ENCODE peak calls at places on chromosomes 3 and 15, in five cellular contexts. E is HCT116, Y is osteoblast, U is GM23248, F is Karpas-422. V is an unnamed sample.
A peak's percentile ranks its signal among the peaks of the same experiment; 100 is the strongest.

GRCh38 chr3:12353796-12354505 is 65.1 kb downstream of the PPARG start:
- DNase-seq in U (peak; percentile 62), E (no peak), Y (no peak), F (no peak), V (no peak)

GRCh38 chr15:42511010-42511396 is 15.6 kb downstream of the SNAP23 start:
- DNase-seq in Y (no peak), F (peak; percentile 40), U (peak; percentile 80), E (no peak), V (peak; percentile 79)

GRCh38 chr3:178255315-178255714 is 280.9 kb upstream of the KCNMB2 start:
- DNase-seq in F (no peak), Y (no peak), U (peak; percentile 8), E (no peak), V (peak; percentile 78)

GRCh38 chr3:19147905-19148767 is at the start of gene KCNH8:
- DNase-seq in E (no peak), U (no peak), F (no peak), Y (peak; percentile 48), V (no peak)

GRCh38 chr3:71873093-71873611 is 88.2 kb upstream of the PROK2 start:
- DNase-seq in F (no peak), U (no peak), Y (no peak), E (no peak), V (no peak)

GRCh38 chr3:136105044-136105443 is 91.1 kb downstream of the MSL2 start:
- DNase-seq in E (no peak), F (no peak), Y (no peak), U (no peak), V (no peak)

GRCh38 chr3:14228611-14229470 is 50.2 kb downstream of the LSM3 start:
- DNase-seq in E (no peak), U (no peak), F (peak; percentile 45), Y (no peak), V (no peak)

GRCh38 chr15:32657198-32657886 is 15.8 kb downstream of the SCG5 start:
- DNase-seq in U (no peak), E (no peak), Y (peak; percentile 63), F (no peak), V (no peak)

GRCh38 chr15:92711457-92711831 is 55.9 kb upstream of the FAM174B start:
- DNase-seq in Y (no peak), U (no peak), F (no peak), E (no peak), V (no peak)

GRCh38 chr3:9141903-9142302 is 107.5 kb downstream of the SRGAP3 start:
- DNase-seq in U (no peak), Y (no peak), E (no peak), F (no peak), V (peak; percentile 20)

GRCh38 chr15:25186906-25187645 is 232.3 kb downstream of the SNRPN start:
- DNase-seq in E (no peak), F (no peak), Y (peak; percentile 79), U (no peak), V (no peak)

GRCh38 chr3:167705840-167706239 is 28.9 kb downstream of the PDCD10 start:
- DNase-seq in U (peak; percentile 5), F (no peak), E (no peak), Y (no peak), V (peak; percentile 38)

GRCh38 chr3:71926690-71927089 is 141.7 kb upstream of the PROK2 start:
- DNase-seq in E (no peak), U (no peak), Y (no peak), F (peak; percentile 67), V (no peak)

GRCh38 chr15:85542895-85543331 is 162.5 kb downstream of the AKAP13 start:
- DNase-seq in Y (no peak), U (peak; percentile 7), F (peak; percentile 59), E (no peak), V (no peak)

GRCh38 chr15:85543741-85544155 is 163.3 kb downstream of the AKAP13 start:
- DNase-seq in U (no peak), E (no peak), F (no peak), Y (no peak), V (no peak)

GRCh38 chr15:85542488-85542887 is 162.1 kb downstream of the AKAP13 start:
- DNase-seq in F (no peak), Y (no peak), E (no peak), U (no peak), V (no peak)

GRCh38 chr15:85545185-85545584 is 164.8 kb downstream of the AKAP13 start:
- DNase-seq in U (peak; percentile 18), F (no peak), E (no peak), Y (no peak), V (no peak)

DNA sequence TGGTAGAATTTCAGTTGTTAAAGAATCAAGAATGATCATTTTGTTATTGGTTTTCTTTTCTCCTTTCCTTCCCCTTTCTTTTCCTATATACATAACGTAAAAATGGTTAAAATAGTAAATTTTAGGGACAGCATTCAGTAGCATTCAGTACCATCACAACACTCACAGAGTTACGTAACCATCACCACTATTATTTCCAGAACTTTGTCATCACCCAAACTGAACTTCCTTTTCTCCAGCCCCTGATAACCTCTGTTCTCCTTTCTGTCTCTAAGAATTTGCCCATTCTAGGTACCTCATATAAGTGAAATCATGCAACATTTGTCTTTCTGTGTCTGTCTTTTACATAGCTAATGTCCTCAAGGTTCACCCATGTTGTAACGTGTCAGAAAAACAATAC is 165.4 kb downstream of the AKAP13 start:
- DNase-seq in Y (no peak), F (no peak), U (no peak), E (no peak), V (no peak)
- H3K4me3 ChIP-seq in Y (no peak overlapping the region), F (no peak overlapping the region), U (no peak overlapping the region), E (no peak overlapping the region), V (no peak overlapping the region)

GRCh38 chr15:66014022-66014421 is 144.7 kb downstream of the RAB11A start:
- DNase-seq in U (no peak), E (no peak), Y (no peak), F (no peak), V (no peak)

GRCh38 chr15:66004618-66005262 is 135.4 kb downstream of the RAB11A start:
- DNase-seq in U (peak; percentile 54), Y (no peak), F (peak; percentile 71), E (no peak), V (peak; percentile 12)

GRCh38 chr15:66007663-66008262 is 138.5 kb downstream of the RAB11A start:
- DNase-seq in F (peak; percentile 77), E (no peak), U (no peak), Y (no peak), V (no peak)

GRCh38 chr15:66006986-66007385 is 137.7 kb downstream of the RAB11A start:
- DNase-seq in E (no peak), U (peak; percentile 38), F (no peak), Y (no peak), V (peak; percentile 8)

GRCh38 chr15:66008920-66009572 is 139.8 kb downstream of the RAB11A start:
- DNase-seq in E (peak; percentile 34), U (no peak), Y (no peak), F (no peak), V (no peak)
- H3K4me2 ChIP-seq in E (peak overlapping the region; percentile 72), U (no peak overlapping the region), Y (no peak overlapping the region), F (no peak overlapping the region), V (no peak overlapping the region)

DNA sequence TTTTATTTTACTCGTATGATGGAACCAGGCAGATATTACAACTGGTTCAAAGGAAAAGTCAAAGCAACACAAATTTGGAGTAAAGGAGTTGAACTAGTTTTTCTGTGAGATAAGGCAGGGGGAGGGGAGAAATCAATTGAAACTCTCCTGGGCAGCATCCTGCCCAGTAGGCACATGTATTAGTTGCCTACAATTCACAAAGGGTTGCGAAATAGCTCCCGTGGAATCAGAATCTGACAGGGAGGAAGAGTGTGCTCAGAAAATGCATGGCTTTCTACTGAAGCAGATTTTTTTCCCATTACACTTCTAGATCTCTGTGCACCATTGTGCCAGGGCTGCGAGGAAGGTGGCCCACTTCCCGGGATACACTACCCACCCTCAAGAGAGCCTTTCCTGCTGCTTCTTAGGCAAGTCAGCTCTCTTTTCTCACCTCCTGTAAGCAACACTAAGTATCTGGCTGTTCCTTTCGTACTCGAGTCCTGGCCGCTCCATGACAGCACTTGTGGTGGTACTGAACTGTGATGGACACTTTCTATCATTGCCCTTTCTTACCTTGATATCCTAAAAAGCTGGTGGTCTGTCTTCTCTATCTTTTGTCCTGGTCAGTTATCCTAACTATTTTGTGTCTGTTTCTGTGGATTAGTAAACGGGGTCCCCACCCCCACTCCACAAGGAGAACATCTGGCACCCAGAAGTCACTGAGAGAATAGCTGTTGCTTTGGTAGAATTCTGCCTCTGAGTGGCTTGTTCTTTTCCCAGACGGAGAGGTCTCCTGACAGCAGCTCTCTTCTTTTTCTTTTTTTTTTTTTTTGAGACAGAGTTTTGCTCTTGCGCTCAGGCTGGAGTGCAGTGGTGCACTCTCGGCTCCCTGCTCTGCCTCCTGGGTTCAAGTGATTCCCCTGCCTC is 74.8 kb downstream of the RPL39L start:
- DNase-seq in F (peak; percentile 83), E (no peak), Y (no peak), U (peak; percentile 49), V (no peak)
- H3K4me3 ChIP-seq in F (peak overlapping the region; percentile 40), E (no peak overlapping the region), Y (no peak overlapping the region), U (no peak overlapping the region), V (no peak overlapping the region)

GRCh38 chr3:23325466-23326065 is 122.4 kb downstream of the UBE2E2 start:
- DNase-seq in E (no peak), U (no peak), Y (no peak), F (no peak), V (no peak)
- H3K4me2 ChIP-seq in E (no peak overlapping the region), U (peak overlapping the region; percentile 79), Y (peak overlapping the region; percentile 79), F (no peak overlapping the region), V (peak overlapping the region; percentile 63)

GRCh38 chr15:79969175-79969574 is 1.8 kb downstream of the BCL2A1 start:
- DNase-seq in Y (no peak), U (no peak), E (no peak), F (peak; percentile 25), V (no peak)

GRCh38 chr15:79964232-79964820 is 6.7 kb downstream of the BCL2A1 start:
- DNase-seq in U (no peak), Y (no peak), E (no peak), F (no peak), V (no peak)

GRCh38 chr15:79965836-79966630 is 5.0 kb downstream of the BCL2A1 start:
- DNase-seq in F (peak; percentile 22), U (no peak), Y (no peak), E (no peak), V (peak; percentile 57)

GRCh38 chr15:79966634-79967330 is 4.2 kb downstream of the BCL2A1 start:
- DNase-seq in F (no peak), U (no peak), E (no peak), Y (no peak), V (no peak)

DNA sequence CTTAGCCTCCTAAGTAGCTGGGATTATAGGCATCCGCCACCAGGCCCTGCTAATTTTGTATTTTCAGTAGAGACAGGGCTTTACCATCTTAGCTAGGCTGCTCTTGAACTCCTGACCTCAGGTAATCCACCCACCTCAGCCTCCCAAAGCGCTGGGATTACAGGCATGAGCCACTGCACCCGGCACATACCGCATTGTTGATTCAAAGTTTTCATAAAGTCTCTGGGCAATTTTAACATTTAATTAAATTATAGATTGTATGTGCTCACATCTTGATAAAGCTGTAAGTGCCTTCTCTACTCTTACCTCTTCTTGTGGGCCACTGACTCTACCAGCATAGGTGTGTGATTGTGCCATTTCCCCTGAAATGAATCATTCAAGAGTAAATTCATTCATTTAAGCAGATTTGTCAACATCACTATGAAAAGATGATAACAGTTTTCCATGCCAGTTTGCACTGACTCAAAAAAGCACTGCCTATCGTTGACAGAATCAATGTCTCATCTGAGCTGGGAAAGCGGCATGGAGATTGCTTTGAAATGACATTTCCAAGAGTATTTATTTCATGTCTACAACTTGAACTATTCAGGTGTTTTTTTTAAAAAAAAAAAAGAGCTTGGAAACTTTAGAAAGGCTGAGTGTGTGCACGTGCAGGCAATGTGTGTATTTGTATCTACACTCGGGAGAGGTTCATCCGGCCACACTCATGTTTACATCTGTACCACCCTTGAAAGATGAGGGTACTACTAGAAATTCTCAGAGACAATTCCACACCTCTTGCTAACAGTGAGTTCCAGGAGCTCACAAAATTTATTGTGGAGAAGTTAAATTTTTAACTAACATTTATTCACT is 3.4 kb downstream of the BCL2A1 start:
- DNase-seq in U (no peak), Y (no peak), E (no peak), F (no peak), V (peak; percentile 16)
- H3K4me3 ChIP-seq in U (no peak overlapping the region), Y (no peak overlapping the region), E (no peak overlapping the region), F (no peak overlapping the region), V (no peak overlapping the region)

V was measured in astrocyte.